ENCODE peak calls at places on chromosome 20, in eight cellular contexts. D is transverse colon, F is HL-60, I is right lobe of liver, A is upper lobe of right lung, L is heart left ventricle, H is neural progenitor cell, E is endodermal cell. V is an unnamed sample.

GRCh38 chr20:13274311-13274965 is 53.4 kb downstream of the ISM1 start:
- DNase-seq in E (peak; percentile 80), H (peak; percentile 76), F (no peak), A (no peak), L (peak; percentile 42), I (no peak), D (no peak), V (no peak)

GRCh38 chr20:25081065-25081729 is 744 bp downstream of the VSX1 start:
- DNase-seq in E (peak; percentile 93), F (no peak), L (no peak), D (no peak), A (no peak), H (peak; percentile 89), I (no peak), V (peak; percentile 60)

GRCh38 chr20:37741055-37741454 is 47.2 kb downstream of the CTNNBL1 start:
- DNase-seq in D (no peak), L (no peak), F (no peak), A (no peak), E (no peak), I (no peak), H (no peak), V (no peak)

GRCh38 chr20:32585011-32585518 is at the start of gene NOL4L:
- DNase-seq in F (peak; percentile 29), L (no peak), A (no peak), I (no peak), D (no peak), E (peak; percentile 81), H (peak; percentile 82), V (no peak)

GRCh38 chr20:4894981-4895381 is 106.3 kb downstream of the SLC23A2 start:
- DNase-seq in E (no peak), I (no peak), A (no peak), F (no peak), D (no peak), H (no peak), L (no peak), V (peak; percentile 21)

GRCh38 chr20:48189177-48189576 is 403.9 kb upstream of the SULF2 start:
- DNase-seq in D (no peak), F (peak; percentile 1), H (peak; percentile 46), L (no peak), A (no peak), E (peak; percentile 69), I (no peak), V (no peak)

GRCh38 chr20:10508468-10509251 is 73.6 kb downstream of the SLX4IP start:
- DNase-seq in E (no peak), L (no peak), I (no peak), A (no peak), F (no peak), H (no peak), D (no peak), V (no peak)

GRCh38 chr20:45095753-45096371 is 5.1 kb downstream of the KCNS1 start:
- DNase-seq in I (peak; percentile 62), E (peak; percentile 89), L (peak; percentile 36), A (no peak), D (peak; percentile 58), H (peak; percentile 80), F (peak; percentile 64), V (no peak)

GRCh38 chr20:35181731-35182130 is 9.9 kb downstream of the PROCR start:
- DNase-seq in H (no peak), D (no peak), L (no peak), E (no peak), A (no peak), F (no peak), I (no peak), V (no peak)

GRCh38 chr20:13723015-13723414 is 61.7 kb downstream of the ESF1 start:
- DNase-seq in H (peak; percentile 11), I (no peak), A (no peak), F (peak; percentile 16), L (no peak), E (no peak), D (no peak), V (no peak)

GRCh38 chr20:31607640-31608255 is 2.7 kb downstream of the ID1 start:
- DNase-seq in I (no peak), L (no peak), H (no peak), A (no peak), D (no peak), F (no peak), E (no peak), V (no peak)

GRCh38 chr20:9565910-9566550 is 51.6 kb downstream of the LAMP5 start:
- DNase-seq in L (no peak), D (no peak), I (no peak), F (no peak), A (no peak), E (no peak), H (no peak), V (no peak)

GRCh38 chr20:3296256-3297095 is 57.5 kb upstream of the SLC4A11 start:
- DNase-seq in H (peak; percentile 33), E (no peak), D (no peak), I (no peak), A (no peak), F (no peak), L (no peak), V (no peak)
- TF ChIP-seq CTCF in H (no peak), E (no peak), D (no peak), I (no peak), A (no peak), F (no peak), L (no peak), V (no peak)

DNA sequence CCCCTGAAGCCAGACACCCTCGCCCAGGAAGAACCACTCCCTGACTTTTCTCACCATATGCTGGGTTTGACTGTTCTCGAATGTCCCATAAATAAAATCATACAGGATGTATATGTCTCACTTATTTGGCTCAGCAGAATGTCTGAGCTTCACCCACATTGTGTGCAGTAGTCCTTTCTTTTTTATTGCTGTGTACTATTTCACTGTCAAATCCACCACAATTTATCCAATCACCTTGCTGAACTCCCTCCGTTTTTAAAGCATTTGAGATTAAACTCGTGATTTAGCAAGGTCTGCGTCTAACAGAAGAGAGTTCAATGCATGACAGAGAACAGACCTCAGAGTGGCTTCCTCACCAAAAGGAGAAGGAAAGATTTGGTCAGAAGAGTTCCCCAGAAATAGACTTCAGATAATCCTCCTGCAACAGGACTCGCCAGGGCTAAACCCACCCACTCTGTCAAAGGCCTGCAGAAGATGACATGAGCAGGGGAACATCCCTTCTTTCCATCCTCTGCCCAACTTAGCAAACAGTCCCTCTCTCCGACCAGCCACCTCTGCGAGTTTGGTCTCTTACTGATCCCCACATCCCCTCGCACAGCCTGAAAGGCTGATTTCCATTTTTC is 7.6 kb downstream of the NFATC2 start:
- DNase-seq in F (peak; percentile 73), H (no peak), A (no peak), L (no peak), D (no peak), E (no peak), I (no peak), V (no peak)
- H3K27ac ChIP-seq in F (peak overlapping the region; percentile 46), H (no peak overlapping the region), A (no peak overlapping the region), L (no peak overlapping the region), D (no peak overlapping the region), E (peak overlapping the region; percentile 36), I (no peak overlapping the region), V (no peak overlapping the region)

GRCh38 chr20:62979310-62979709 is 26.8 kb downstream of the SLC17A9 start:
- DNase-seq in H (no peak), I (no peak), D (no peak), A (no peak), E (no peak), F (no peak), L (no peak), V (no peak)
- TF ChIP-seq CTCF in H (no peak), I (no peak), D (no peak), A (no peak), E (peak; percentile 26), F (no peak), L (no peak), V (no peak)

GRCh38 chr20:62370807-62371587 is 3.9 kb upstream of the LAMA5 start:
- DNase-seq in D (no peak), F (no peak), L (no peak), I (peak; percentile 86), H (no peak), A (peak; percentile 84), E (no peak), V (no peak)

GRCh38 chr20:62369508-62370114 is 2.5 kb upstream of the LAMA5 start:
- DNase-seq in F (no peak), E (no peak), D (no peak), I (no peak), H (no peak), A (no peak), L (no peak), V (no peak)

GRCh38 chr20:62371588-62372041 is 4.5 kb upstream of the LAMA5 start:
- DNase-seq in A (no peak), E (no peak), L (no peak), F (no peak), H (no peak), D (no peak), I (no peak), V (no peak)

GRCh38 chr20:62368629-62369507 is 1.8 kb upstream of the LAMA5 start:
- DNase-seq in L (peak; percentile 51), D (peak; percentile 59), H (peak; percentile 95), I (peak; percentile 86), A (no peak), F (no peak), E (peak; percentile 90), V (no peak)

GRCh38 chr20:62370115-62370806 is 3.1 kb upstream of the LAMA5 start:
- DNase-seq in E (no peak), F (no peak), H (no peak), I (no peak), L (peak; percentile 58), D (no peak), A (no peak), V (no peak)
- H3K27ac ChIP-seq in E (no peak overlapping the region), F (no peak overlapping the region), H (no peak overlapping the region), I (no peak overlapping the region), L (peak overlapping the region; percentile 97), D (peak overlapping the region; percentile 97), A (peak overlapping the region; percentile 24), V (peak overlapping the region; percentile 95)

GRCh38 chr20:44092551-44093248 is 94.3 kb downstream of the JPH2 start:
- DNase-seq in L (no peak), I (no peak), D (no peak), A (no peak), F (peak; percentile 49), E (peak; percentile 72), H (peak; percentile 72), V (no peak)
- TF ChIP-seq CTCF in L (peak; percentile 19), I (peak; percentile 47), D (peak; percentile 28), A (peak; percentile 40), F (peak; percentile 31), E (peak; percentile 79), H (peak; percentile 62), V (no peak)

DNA sequence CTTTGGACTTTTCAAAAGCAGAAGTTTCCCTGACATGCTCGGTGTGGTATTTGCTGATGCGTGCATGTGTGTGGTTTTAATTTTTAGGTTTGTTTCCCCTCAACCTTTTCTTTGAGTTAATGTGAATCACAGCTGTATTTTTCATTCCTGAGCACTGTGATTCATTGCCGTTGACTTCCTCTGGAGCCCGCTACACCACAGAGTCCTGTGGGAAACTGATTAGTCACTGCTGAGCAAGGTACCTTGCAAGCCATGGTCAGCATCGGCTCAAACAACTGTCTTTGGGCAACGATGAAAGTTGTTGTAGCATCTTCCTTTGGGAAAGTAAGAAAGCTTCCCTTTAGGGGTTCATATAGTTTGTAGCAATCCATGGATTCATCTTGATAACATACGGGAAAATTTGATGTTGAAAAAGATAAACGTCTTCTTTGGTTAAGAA is 57.5 kb downstream of the RIN2 start:
- DNase-seq in F (no peak), D (no peak), E (no peak), I (no peak), L (peak; percentile 66), H (no peak), A (no peak), V (no peak)
- H3K27ac ChIP-seq in F (no peak overlapping the region), D (no peak overlapping the region), E (no peak overlapping the region), I (no peak overlapping the region), L (peak overlapping the region; percentile 58), H (no peak overlapping the region), A (peak overlapping the region; percentile 33), V (peak overlapping the region; percentile 16)

V was measured in coronary artery.